ENCODE peak calls at places on chromosomes 12 and 14, in ten cellular contexts. W is omental fat pad, Z is left lung, G is hepatocyte, K is H9, O is mucosa of descending colon, S is sigmoid colon, N is Caco-2, B is esophagus muscularis mucosa, P is tibial nerve. I is an unnamed sample.

GRCh38 chr14:105328070-105328677 is 13.6 kb downstream of the PACS2 start:
- DNase-seq in W (no peak), Z (no peak), G (no peak), K (no peak), O (no peak), S (no peak), N (no peak), B (no peak), P (no peak), I (no peak)

GRCh38 chr14:72610096-72610830 is 283.6 kb downstream of the DPF3 start:
- DNase-seq in W (no peak), Z (no peak), G (no peak), K (peak), O (no peak), S (no peak), N (no peak), B (peak), P (no peak), I (peak)

GRCh38 chr14:35959835-35960234 is 133.7 kb downstream of the BRMS1L start:
- DNase-seq in W (no peak), Z (no peak), G (no peak), K (no peak), O (no peak), S (no peak), N (no peak), B (no peak), P (no peak), I (no peak)

GRCh38 chr12:130526813-130527212 is 189.1 kb downstream of the PIWIL1 start:
- DNase-seq in W (no peak), Z (no peak), G (peak), K (peak), O (peak), S (no peak), N (peak), B (no peak), P (no peak), I (no peak)

GRCh38 chr12:89267404-89267803 is 84.9 kb downstream of the DUSP6 start:
- DNase-seq in W (no peak), Z (no peak), G (no peak), K (no peak), O (no peak), S (no peak), N (no peak), B (no peak), P (no peak), I (no peak)

GRCh38 chr14:103871596-103872480 is 24.5 kb upstream of the PPP1R13B start:
- DNase-seq in W (no peak), Z (peak), G (peak), K (peak), O (peak), S (no peak), N (no peak), B (no peak), P (no peak), I (no peak)

GRCh38 chr12:83245156-83245555 is 558.5 kb downstream of the TMTC2 start:
- DNase-seq in W (no peak), Z (no peak), G (no peak), K (no peak), O (no peak), S (no peak), N (no peak), B (no peak), P (no peak), I (no peak)

GRCh38 chr12:124554429-124555029 is 12.9 kb downstream of the NCOR2 start:
- DNase-seq in W (no peak), Z (no peak), G (no peak), K (no peak), O (no peak), S (peak), N (no peak), B (no peak), P (no peak), I (no peak)

GRCh38 chr14:101972126-101972785 is 7.9 kb downstream of the DYNC1H1 start:
- DNase-seq in W (peak), Z (peak), G (peak), K (no peak), O (peak), S (peak), N (peak), B (peak), P (peak), I (no peak)

GRCh38 chr12:60760965-60761364 is 1165.1 kb downstream of the SLC16A7 start:
- DNase-seq in W (no peak), Z (no peak), G (no peak), K (no peak), O (no peak), S (no peak), N (no peak), B (no peak), P (no peak), I (no peak)

GRCh38 chr14:77071938-77072388 is 26.1 kb upstream of the CIPC start:
- DNase-seq in W (no peak), Z (no peak), G (no peak), K (no peak), O (no peak), S (no peak), N (no peak), B (no peak), P (no peak), I (no peak)
- TF ChIP-seq CTCF in W (no peak), Z (no peak), G (no peak), K (no peak), O (no peak), S (no peak), N (no peak), B (no peak), P (no peak), I (no peak)

DNA sequence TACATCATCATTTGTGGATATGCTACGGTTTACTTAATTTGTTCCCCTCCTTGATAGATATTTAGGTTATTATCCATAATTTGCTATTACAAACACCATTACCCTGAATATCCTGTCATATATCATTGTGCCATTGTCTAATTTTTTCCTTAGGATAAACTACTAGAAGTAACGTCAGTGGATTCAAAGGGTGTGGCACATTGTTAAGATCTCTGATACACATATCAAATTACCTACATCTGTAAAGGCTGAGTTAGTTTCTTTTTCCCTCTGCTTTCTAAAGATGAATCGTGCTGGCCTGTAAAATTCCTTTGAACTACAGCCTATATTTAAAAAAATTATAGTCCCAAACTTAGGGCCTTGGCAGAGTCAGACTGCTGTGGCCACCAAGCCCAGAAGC is 53.9 kb upstream of the STRN3 start:
- DNase-seq in W (no peak), Z (no peak), G (no peak), K (no peak), O (no peak), S (no peak), N (no peak), B (no peak), P (no peak), I (no peak)
- TF ChIP-seq CTCF in W (no peak), Z (no peak), G (no peak), K (no peak), O (no peak), S (no peak), N (no peak), B (no peak), P (no peak), I (no peak)

DNA sequence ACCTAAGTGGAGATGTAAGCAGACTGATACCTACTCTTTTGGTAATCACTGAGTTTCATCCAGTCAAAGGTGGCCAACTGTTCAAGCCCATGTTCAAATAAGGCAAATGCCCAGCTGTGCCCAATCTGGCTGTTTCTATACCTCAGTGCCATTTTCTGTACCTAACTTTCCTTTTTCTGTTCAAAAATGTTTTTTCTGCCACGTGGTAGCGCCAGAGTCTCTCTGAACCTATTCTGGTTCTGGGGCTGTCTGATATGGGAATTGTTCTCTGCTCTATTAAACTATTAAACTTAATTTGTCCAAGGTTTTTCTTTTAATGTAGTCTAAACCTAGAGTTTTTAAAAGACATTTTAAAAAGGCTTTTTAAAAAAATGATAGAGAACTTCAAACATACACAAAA is 391.2 kb downstream of the NOVA1 start:
- DNase-seq in W (no peak), Z (no peak), G (no peak), K (no peak), O (no peak), S (no peak), N (no peak), B (no peak), P (no peak), I (no peak)
- TF ChIP-seq CTCF in W (no peak), Z (no peak), G (peak), K (peak), O (no peak), S (no peak), N (no peak), B (no peak), P (no peak), I (peak)

DNA sequence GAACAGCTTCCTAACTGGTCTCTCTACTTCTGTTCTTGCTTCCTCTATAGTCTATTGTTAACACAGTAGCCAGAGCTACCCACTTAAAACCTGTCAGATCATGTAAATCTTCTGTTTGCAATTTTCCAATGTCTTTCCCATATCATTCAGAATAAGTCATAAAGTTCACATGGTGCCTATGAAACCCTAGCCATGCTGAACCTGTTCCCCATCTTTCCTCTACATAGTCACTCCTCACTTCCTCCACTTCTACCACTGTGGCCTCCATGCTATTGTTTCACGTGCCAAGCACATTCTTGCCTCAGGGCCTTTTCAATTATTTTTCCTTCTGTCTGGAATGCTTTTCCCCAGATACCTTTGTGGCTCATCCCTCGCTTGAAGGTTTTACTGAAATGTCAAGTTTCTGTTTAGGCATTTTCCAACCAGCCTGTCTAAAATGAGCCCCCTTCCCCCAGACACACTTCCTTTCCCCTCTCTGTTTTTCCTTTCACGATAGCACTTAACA is 132.1 kb downstream of the DYRK2 start:
- DNase-seq in W (no peak), Z (no peak), G (no peak), K (no peak), O (no peak), S (no peak), N (no peak), B (no peak), P (no peak), I (no peak)
- TF ChIP-seq CTCF in W (no peak), Z (no peak), G (no peak), K (no peak), O (no peak), S (no peak), N (no peak), B (no peak), P (no peak), I (no peak)

GRCh38 chr12:5497329-5498058 is 65.6 kb downstream of the NTF3 start:
- DNase-seq in W (no peak), Z (no peak), G (peak), K (no peak), O (peak), S (no peak), N (peak), B (no peak), P (no peak), I (no peak)

GRCh38 chr12:5489760-5490432 is 58.0 kb downstream of the NTF3 start:
- DNase-seq in W (no peak), Z (no peak), G (no peak), K (no peak), O (no peak), S (no peak), N (no peak), B (no peak), P (no peak), I (no peak)

GRCh38 chr12:5492562-5492961 is 60.7 kb downstream of the NTF3 start:
- DNase-seq in W (no peak), Z (no peak), G (no peak), K (no peak), O (no peak), S (no peak), N (no peak), B (no peak), P (no peak), I (no peak)

GRCh38 chr12:5494343-5494742 is 62.4 kb downstream of the NTF3 start:
- DNase-seq in W (no peak), Z (no peak), G (no peak), K (no peak), O (no peak), S (no peak), N (no peak), B (no peak), P (no peak), I (no peak)

DNA sequence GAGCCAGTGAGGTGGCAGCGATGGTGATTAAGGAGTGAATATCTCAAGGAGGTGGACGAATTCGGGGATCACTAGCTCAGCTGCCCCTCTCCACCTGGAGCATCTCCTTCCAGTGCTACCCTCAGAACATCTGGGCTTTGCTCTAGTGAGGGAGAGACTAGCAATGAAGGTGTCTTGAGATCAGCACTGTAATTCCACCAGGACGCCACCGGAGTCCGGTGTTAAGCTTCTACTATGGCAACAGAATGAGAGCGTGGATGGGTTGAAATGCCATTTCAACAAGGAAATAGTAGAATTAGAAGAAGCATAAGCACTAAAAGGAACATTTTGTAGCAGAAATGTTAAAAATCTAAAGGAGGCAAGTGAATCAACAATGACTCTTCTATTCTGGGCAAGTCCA is 61.1 kb downstream of the NTF3 start:
- DNase-seq in W (no peak), Z (no peak), G (no peak), K (no peak), O (peak), S (no peak), N (peak), B (no peak), P (no peak), I (no peak)
- TF ChIP-seq CTCF in W (no peak), Z (no peak), G (peak), K (peak), O (no peak), S (no peak), N (peak), B (no peak), P (no peak), I (peak)

GRCh38 chr14:23932639-23933038 is 20.9 kb upstream of the DHRS4 start:
- DNase-seq in W (no peak), Z (no peak), G (no peak), K (no peak), O (no peak), S (no peak), N (no peak), B (no peak), P (no peak), I (no peak)

GRCh38 chr14:23929822-23930294 is 23.7 kb upstream of the DHRS4 start:
- DNase-seq in W (peak), Z (peak), G (peak), K (peak), O (peak), S (peak), N (peak), B (peak), P (peak), I (peak)

GRCh38 chr14:23929131-23929530 is 24.4 kb upstream of the DHRS4 start:
- DNase-seq in W (no peak), Z (no peak), G (no peak), K (no peak), O (no peak), S (no peak), N (no peak), B (no peak), P (no peak), I (no peak)

GRCh38 chr14:23931705-23932314 is 21.8 kb upstream of the DHRS4 start:
- DNase-seq in W (no peak), Z (no peak), G (no peak), K (no peak), O (no peak), S (no peak), N (no peak), B (no peak), P (no peak), I (no peak)

DNA sequence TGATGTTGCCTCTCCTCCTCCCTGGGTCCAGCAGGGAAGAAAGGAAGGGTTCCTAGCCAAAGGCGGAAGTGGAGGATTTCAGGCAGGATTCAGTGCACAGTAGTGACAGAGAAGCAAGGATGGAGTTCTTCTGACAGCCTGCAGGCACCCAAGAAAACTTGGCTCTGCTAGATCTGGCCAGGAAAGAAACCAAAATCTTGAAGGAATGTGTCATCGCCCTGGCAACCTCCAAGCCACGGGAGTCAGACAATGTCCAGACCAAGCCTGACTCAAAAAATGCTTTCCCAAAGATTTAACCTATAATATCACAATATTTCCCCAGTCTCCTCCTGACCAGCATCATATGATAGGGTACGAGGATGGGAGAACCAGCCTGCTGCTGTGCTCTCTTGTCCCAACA is 22.8 kb upstream of the DHRS4 start:
- DNase-seq in W (no peak), Z (no peak), G (no peak), K (no peak), O (no peak), S (no peak), N (no peak), B (no peak), P (no peak), I (no peak)
- TF ChIP-seq CTCF in W (no peak), Z (no peak), G (no peak), K (no peak), O (no peak), S (no peak), N (no peak), B (no peak), P (no peak), I (no peak)

DNA sequence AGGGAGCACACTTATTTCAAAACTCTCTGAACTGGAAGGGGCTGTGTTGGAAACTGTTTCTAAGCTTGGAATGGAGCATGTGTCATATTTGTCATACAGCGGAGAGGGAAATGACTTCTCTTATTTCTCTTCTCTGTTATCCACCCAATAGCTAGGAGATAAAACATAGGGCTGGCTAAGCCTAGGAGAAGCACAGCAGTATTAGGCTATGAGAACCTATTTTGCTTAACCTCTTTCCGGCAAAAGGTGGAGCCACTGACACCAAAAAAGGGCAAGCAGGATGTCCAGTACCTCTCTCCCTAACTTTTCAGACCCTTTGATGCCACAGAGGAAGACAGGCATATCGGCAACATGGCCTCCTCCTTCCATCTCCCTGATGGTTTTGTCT is 148.3 kb downstream of the CRADD start:
- DNase-seq in W (no peak), Z (no peak), G (no peak), K (no peak), O (no peak), S (no peak), N (no peak), B (no peak), P (no peak), I (no peak)
- TF ChIP-seq CTCF in W (no peak), Z (no peak), G (no peak), K (peak), O (no peak), S (no peak), N (no peak), B (no peak), P (no peak), I (no peak)

I was measured in type B pancreatic cell.